ENCODE peak calls at places on chromosomes 13 and 19, in seven cellular contexts. H, B, A, P, T, J and I are unnamed samples.
A peak's percentile ranks its signal among the peaks of the same experiment; 100 is the strongest.

GRCh38 chr19:37699057-37699456 is 20.5 kb downstream of the ZNF607 start:
- DNase-seq in J (no peak), T (no peak), P (no peak), B (no peak), A (no peak), H (no peak), I (no peak)

GRCh38 chr19:48868196-48868886 is at the start of gene PLEKHA4:
- DNase-seq in B (peak; percentile 85), J (peak; percentile 64), T (peak; percentile 72), A (no peak), P (peak; percentile 69), H (peak; percentile 49), I (no peak)

GRCh38 chr13:51590231-51590630 is 6.0 kb downstream of the WDFY2 start:
- DNase-seq in A (no peak), T (no peak), P (no peak), B (no peak), J (no peak), H (no peak), I (no peak)

GRCh38 chr19:15101479-15102082 is 5.6 kb upstream of the SYDE1 start:
- DNase-seq in H (peak; percentile 52), B (no peak), A (peak; percentile 58), J (no peak), T (peak; percentile 58), P (peak; percentile 72), I (peak; percentile 44)

GRCh38 chr13:78185700-78186099 is 267.1 kb upstream of the EDNRB start:
- DNase-seq in B (no peak), A (no peak), J (no peak), T (no peak), P (no peak), H (no peak), I (no peak)

GRCh38 chr13:107251321-107251720 is 683.4 kb upstream of the ARGLU1 start:
- DNase-seq in H (no peak), T (no peak), J (no peak), P (no peak), B (no peak), A (no peak), I (no peak)

GRCh38 chr13:36054041-36054440 is 77.1 kb downstream of the DCLK1 start:
- DNase-seq in J (no peak), P (no peak), H (no peak), A (no peak), B (no peak), T (no peak), I (no peak)

GRCh38 chr13:112904436-112904960 is 64.5 kb upstream of the MCF2L start:
- DNase-seq in H (no peak), A (no peak), P (no peak), J (no peak), B (no peak), T (no peak), I (no peak)

GRCh38 chr13:39107484-39108040 is 69.3 kb downstream of the NHLRC3 start:
- DNase-seq in B (no peak), T (no peak), A (no peak), J (no peak), P (no peak), H (no peak), I (no peak)

GRCh38 chr13:79912403-79912802 is 428.5 kb downstream of the SPRY2 start:
- DNase-seq in P (no peak), J (no peak), H (no peak), B (no peak), T (no peak), A (no peak), I (no peak)

GRCh38 chr19:33297401-33298145 is 4.8 kb downstream of the CEBPA start:
- DNase-seq in H (no peak), T (no peak), A (no peak), J (peak; percentile 29), P (peak; percentile 46), B (no peak), I (no peak)

GRCh38 chr13:73060251-73061160 is 1.7 kb downstream of the KLF5 start:
- DNase-seq in J (no peak), H (no peak), T (peak; percentile 7), A (no peak), P (no peak), B (peak; percentile 61), I (no peak)

GRCh38 chr19:2750739-2751437 is 11.1 kb upstream of the SLC39A3 start:
- DNase-seq in P (no peak), B (no peak), T (no peak), A (no peak), J (no peak), H (no peak), I (no peak)

GRCh38 chr19:38922482-38922881 is 8.1 kb downstream of the SARS2 start:
- DNase-seq in B (no peak), T (no peak), A (no peak), P (no peak), J (no peak), H (no peak), I (no peak)

GRCh38 chr19:46755077-46755852 is 9.0 kb upstream of the STRN4 start:
- DNase-seq in B (no peak), T (peak; percentile 42), P (no peak), A (no peak), H (no peak), J (no peak), I (no peak)

GRCh38 chr19:30566681-30567420 is 194.7 kb downstream of the ZNF536 start:
- DNase-seq in H (no peak), B (no peak), J (no peak), T (no peak), A (no peak), P (no peak), I (no peak)

GRCh38 chr13:99827011-99827410 is 144.6 kb downstream of the ZIC5 start:
- DNase-seq in H (no peak), T (no peak), J (no peak), P (no peak), B (no peak), A (no peak), I (no peak)

GRCh38 chr13:113155982-113156655 is 2.3 kb upstream of the PROZ start:
- DNase-seq in P (no peak), H (no peak), T (peak; percentile 18), J (no peak), B (no peak), A (no peak), I (no peak)

GRCh38 chr13:113267642-113268405 is 29.2 kb upstream of the LAMP1 start:
- DNase-seq in T (no peak), P (no peak), H (no peak), A (no peak), J (no peak), B (no peak), I (no peak)

GRCh38 chr19:31943305-31943704 is 402.1 kb upstream of the ZNF507 start:
- DNase-seq in A (no peak), P (no peak), T (no peak), J (no peak), H (no peak), B (no peak), I (no peak)
- H3K4me3 ChIP-seq in A (no peak overlapping the region), P (no peak overlapping the region), T (no peak overlapping the region), J (no peak overlapping the region), H (no peak overlapping the region), B (no peak overlapping the region), I (no peak overlapping the region)

GRCh38 chr19:40805258-40805868 is 6.4 kb downstream of the EGLN2 start:
- DNase-seq in P (no peak), H (peak; percentile 64), B (no peak), J (peak; percentile 67), T (peak; percentile 80), A (no peak), I (no peak)

GRCh38 chr19:40807147-40808020 is 8.4 kb downstream of the EGLN2 start:
- DNase-seq in T (no peak), P (no peak), B (no peak), H (no peak), A (no peak), J (peak; percentile 51), I (no peak)

GRCh38 chr19:40808021-40808325 is 9.0 kb downstream of the EGLN2 start:
- DNase-seq in A (no peak), T (no peak), J (no peak), P (no peak), B (no peak), H (no peak), I (no peak)

GRCh38 chr19:40804783-40805242 is 5.8 kb downstream of the EGLN2 start:
- DNase-seq in P (no peak), H (no peak), J (peak; percentile 44), T (no peak), A (no peak), B (no peak), I (no peak)

DNA sequence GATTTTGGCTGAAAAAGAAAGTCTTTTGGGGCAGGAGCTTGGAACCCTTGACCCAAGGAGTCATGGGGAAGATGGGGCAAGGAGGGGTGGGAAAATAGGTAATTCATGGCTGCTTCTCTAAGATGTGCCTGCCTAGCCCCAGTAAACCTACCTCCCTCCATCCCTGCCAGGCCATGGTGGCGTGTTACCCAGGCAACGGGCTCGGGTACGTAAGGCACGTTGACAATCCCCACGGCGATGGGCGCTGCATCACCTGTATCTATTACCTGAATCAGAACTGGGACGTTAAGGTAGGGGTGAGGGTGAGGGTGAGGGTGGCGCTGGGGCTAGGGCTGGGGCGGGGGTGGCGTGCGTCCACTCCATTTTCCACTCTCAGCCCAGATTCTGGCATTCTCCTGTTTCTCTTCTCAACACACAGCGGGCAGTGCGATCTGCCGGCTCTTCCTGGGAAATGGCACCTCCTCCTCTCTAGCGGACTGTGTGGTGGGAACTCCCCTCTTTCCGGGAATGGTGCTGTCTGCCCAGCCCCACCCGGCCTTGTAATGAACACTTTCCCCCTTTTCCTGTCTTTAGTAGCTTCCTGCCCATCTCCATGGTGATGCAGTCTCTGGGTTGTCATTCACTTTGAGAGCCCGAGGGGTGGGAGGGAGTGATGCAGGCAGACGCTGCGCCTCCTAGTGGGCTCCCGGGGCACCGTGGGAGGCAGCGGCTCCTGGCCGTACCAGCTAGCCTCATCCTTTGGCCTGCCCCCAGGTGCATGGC is 7.6 kb downstream of the EGLN2 start:
- DNase-seq in T (peak; percentile 80), A (peak; percentile 95), P (peak; percentile 87), H (peak; percentile 76), J (peak; percentile 71), B (peak; percentile 88), I (peak; percentile 82)
- H3K4me3 ChIP-seq in T (no peak overlapping the region), A (no peak overlapping the region), P (peak overlapping the region; percentile 1), H (no peak overlapping the region), J (no peak overlapping the region), B (peak overlapping the region; percentile 22), I (no peak overlapping the region)

GRCh38 chr19:6776999-6777398 is 4.5 kb downstream of the VAV1 start:
- DNase-seq in H (no peak), P (no peak), B (no peak), T (no peak), J (no peak), A (no peak), I (no peak)
- H3K4me3 ChIP-seq in H (no peak overlapping the region), P (no peak overlapping the region), B (no peak overlapping the region), T (no peak overlapping the region), J (no peak overlapping the region), A (no peak overlapping the region), I (no peak overlapping the region)

DNA sequence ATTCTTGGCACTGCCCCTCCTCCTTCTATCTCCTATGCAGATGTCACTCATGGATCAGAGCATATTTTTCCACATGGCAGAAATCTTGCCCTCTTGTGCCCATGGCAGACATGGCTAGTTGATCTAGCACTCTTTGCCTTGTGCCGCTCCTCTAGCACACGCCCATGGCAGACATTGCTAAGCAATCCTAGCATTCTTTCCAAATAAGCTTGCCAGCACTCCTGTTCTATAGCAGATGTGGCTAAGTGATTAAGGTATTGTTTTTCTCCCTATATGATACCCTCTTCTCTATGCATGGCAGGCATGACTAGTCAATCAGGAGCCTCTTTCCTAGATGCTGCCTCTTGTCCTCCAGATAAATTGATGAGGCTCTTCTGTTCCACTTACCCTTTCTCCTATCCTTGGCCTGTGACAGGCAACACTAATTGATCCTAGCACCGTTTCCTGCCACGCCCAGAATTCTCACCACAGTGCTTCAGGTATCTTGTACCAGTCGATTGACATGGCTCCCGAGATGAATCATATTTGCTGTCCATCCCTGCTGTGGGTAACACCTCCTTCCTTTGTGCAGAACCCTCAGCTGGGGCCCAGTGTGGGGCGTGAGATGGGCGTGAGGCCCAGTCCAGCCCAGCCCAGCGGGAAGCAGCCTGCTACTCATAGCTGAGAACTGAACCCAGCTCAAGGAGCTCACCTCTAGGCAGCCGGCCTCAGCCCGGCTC is 26.9 kb downstream of the TMED1 start:
- DNase-seq in A (no peak), B (no peak), T (no peak), H (no peak), J (no peak), P (peak; percentile 59), I (peak; percentile 73)
- H3K4me3 ChIP-seq in A (no peak overlapping the region), B (no peak overlapping the region), T (no peak overlapping the region), H (no peak overlapping the region), J (no peak overlapping the region), P (no peak overlapping the region), I (no peak overlapping the region)